ENCODE peak calls at places on chromosomes 7 and 10, in six cellular contexts. C, B, J, Q, P and W are unnamed samples.

GRCh38 chr7:25857376-25858067 is 294.5 kb upstream of the NFE2L3 start:
- DNase-seq in C (peak), B (no peak), J (no peak), Q (no peak), P (peak), W (no peak)

GRCh38 chr7:216360-217300 is 24.3 kb downstream of the FAM20C start:
- DNase-seq in C (peak), B (peak), J (no peak), Q (no peak), P (no peak), W (no peak)

GRCh38 chr7:50854247-50854646 is 71.6 kb upstream of the GRB10 start:
- DNase-seq in C (no peak), B (no peak), J (no peak), Q (no peak), P (no peak), W (no peak)

GRCh38 chr7:129865093-129865931 is 87.4 kb downstream of the UBE2H start:
- DNase-seq in C (no peak), B (no peak), J (no peak), Q (no peak), P (peak), W (no peak)

GRCh38 chr7:2687338-2687869 is 598 bp upstream of the AMZ1 start:
- DNase-seq in C (no peak), B (no peak), J (no peak), Q (no peak), P (peak), W (no peak)

GRCh38 chr7:132817844-132818427 is 241.7 kb upstream of the PLXNA4 start:
- DNase-seq in C (no peak), B (no peak), J (no peak), Q (no peak), P (peak), W (no peak)

GRCh38 chr10:133465950-133466474 is 12.3 kb downstream of the SCART1 start:
- DNase-seq in C (no peak), B (no peak), J (no peak), Q (peak), P (no peak), W (no peak)

GRCh38 chr10:114850126-114850525 is 28.5 kb downstream of the FHIP2A start:
- DNase-seq in C (no peak), B (no peak), J (no peak), Q (no peak), P (no peak), W (no peak)

GRCh38 chr10:100100651-100101525 is 19.2 kb upstream of the CPN1 start:
- DNase-seq in C (peak), B (no peak), J (peak), Q (no peak), P (peak), W (no peak)

GRCh38 chr10:35456175-35456574 is 119.9 kb downstream of the CCNY start:
- DNase-seq in C (no peak), B (no peak), J (no peak), Q (no peak), P (no peak), W (no peak)

GRCh38 chr10:124537891-124538290 is 76.3 kb downstream of the LHPP start:
- DNase-seq in C (no peak), B (no peak), J (no peak), Q (no peak), P (no peak), W (no peak)

GRCh38 chr7:13990319-13990983 is 985 bp upstream of the ETV1 start:
- DNase-seq in C (peak), B (peak), J (no peak), Q (peak), P (peak), W (no peak)

GRCh38 chr7:135175931-135176330 is 5.4 kb upstream of the CYREN start:
- DNase-seq in C (no peak), B (no peak), J (no peak), Q (no peak), P (no peak), W (no peak)

GRCh38 chr7:27737591-27737990 is 2.4 kb upstream of the TAX1BP1 start:
- DNase-seq in C (no peak), B (no peak), J (no peak), Q (no peak), P (no peak), W (no peak)

GRCh38 chr10:121823993-121824463 is 103.8 kb downstream of the ATE1 start:
- DNase-seq in C (peak), B (no peak), J (peak), Q (no peak), P (peak), W (no peak)

GRCh38 chr7:112129655-112130323 is 76.4 kb downstream of the DOCK4 start:
- DNase-seq in C (no peak), B (peak), J (no peak), Q (peak), P (no peak), W (no peak)

GRCh38 chr10:47026301-47027107 is 115.3 kb downstream of the PTPN20 start:
- DNase-seq in C (no peak), B (no peak), J (no peak), Q (peak), P (no peak), W (no peak)

GRCh38 chr7:134327896-134328295 is 11.2 kb upstream of the SLC35B4 start:
- DNase-seq in C (peak), B (no peak), J (peak), Q (peak), P (peak), W (no peak)

DNA sequence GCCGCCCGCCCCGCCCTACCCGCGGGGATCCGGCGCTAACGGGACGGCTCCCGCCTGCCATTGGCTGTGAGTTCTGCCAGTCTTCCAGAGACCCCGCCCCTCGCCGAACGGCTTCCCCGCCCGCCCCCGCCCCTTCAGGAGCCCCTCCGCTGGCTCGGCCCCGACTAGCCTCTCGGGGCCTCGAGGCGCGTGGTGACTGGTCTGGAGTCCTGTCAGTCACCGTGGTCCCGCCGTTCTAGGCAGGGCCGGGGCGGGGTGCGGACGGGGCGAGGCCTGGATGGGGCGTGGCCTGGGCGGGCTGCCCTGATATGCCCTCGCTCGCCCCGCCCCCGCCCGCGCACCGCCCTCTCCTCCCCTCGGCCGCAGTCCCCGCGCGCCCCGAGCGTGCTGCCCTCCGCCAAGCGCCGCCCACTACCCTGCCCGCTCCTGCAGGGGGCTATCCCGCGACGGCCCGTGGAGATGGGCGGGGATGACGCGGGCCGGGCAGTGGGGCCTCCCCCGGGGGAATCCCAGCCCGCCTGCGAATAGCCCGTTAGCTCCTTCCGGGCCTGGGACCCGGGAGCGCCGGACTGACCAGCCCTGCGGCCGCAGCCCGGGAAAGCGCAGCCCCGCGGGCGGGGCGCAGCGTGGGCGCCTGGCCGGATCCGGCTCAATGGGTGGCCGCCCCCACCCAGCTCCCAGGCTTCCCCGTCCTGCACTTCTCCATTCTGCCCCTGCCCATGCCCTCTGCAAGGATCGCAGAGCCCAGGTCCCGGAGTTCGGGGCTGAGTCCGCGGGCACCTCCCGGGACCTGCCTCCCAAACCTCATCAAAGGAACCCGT is 444 bp upstream of the HIP1 start:
- DNase-seq in C (peak), B (peak), J (peak), Q (peak), P (peak), W (peak)
- TF ChIP-seq CTCF in C (no peak), B (peak), J (no peak), Q (no peak), P (no peak), W (peak)

GRCh38 chr10:132452651-132453469 is 55.9 kb downstream of the PWWP2B start:
- DNase-seq in C (peak), B (peak), J (peak), Q (peak), P (peak), W (peak)
- TF ChIP-seq CTCF in C (peak), B (peak), J (peak), Q (peak), P (peak), W (peak)

GRCh38 chr10:96339956-96340904 is 18.6 kb downstream of the OPALIN start:
- DNase-seq in C (peak), B (peak), J (peak), Q (peak), P (peak), W (peak)
- TF ChIP-seq CTCF in C (peak), B (peak), J (peak), Q (peak), P (peak), W (no peak)

DNA sequence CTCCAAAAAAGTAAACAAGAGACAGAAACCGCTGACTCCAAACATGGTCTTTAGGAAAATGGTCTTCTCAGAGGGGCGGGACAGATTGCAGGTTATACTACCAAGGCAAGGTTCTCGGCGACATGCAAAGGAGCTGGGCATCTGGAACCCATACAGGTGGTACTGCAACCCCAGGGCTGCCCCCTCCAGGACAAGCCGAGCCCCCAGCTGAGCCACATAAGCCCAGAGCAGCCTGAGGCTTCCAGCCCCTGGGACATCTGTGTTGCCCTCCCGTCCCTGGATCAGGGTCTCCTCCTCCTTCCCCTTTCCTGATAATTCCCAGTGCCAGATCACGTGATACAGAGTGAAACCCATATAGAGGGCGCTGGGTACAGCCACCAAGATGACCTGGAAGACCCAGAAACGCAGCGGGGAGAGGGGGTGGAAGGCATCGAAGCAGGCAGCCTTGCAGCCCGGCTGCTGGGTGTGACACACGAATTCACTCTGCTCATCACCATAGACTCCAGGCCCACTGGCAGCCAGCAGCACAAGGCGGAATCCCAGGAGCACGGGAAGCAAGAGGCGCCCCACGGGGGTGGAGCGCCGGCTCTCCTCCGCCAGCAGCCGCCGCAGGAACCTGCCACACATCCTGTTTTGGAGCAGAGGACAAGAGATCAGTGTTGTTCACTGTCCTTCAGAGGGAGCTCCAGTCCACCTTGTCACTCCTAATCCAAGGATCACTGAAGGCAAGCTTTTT is at the start of gene GJC3:
- DNase-seq in C (peak), B (peak), J (peak), Q (peak), P (peak), W (peak)
- TF ChIP-seq CTCF in C (peak), B (peak), J (peak), Q (peak), P (no peak), W (no peak)